ENCODE peak calls at places on chromosomes 13 and 19, in nine cellular contexts. Z, F, K, V, Y, O, W, B and A are unnamed samples.

GRCh38 chr13:51832471-51833152 is 12.4 kb downstream of the TMEM272 start:
- DNase-seq in Z (no peak), F (peak; percentile 19), K (peak; percentile 17), V (no peak), Y (no peak), O (no peak), W (no peak), B (peak; percentile 26), A (no peak)

GRCh38 chr19:16514383-16515019 is 18.3 kb downstream of the C19orf44 start:
- DNase-seq in Z (no peak), F (no peak), K (no peak), V (no peak), Y (no peak), O (no peak), W (no peak), B (no peak), A (no peak)

GRCh38 chr19:4866595-4867424 is 657 bp downstream of the PLIN3 start:
- DNase-seq in Z (peak; percentile 30), F (peak; percentile 70), K (peak; percentile 42), V (no peak), Y (peak; percentile 34), O (no peak), W (no peak), B (peak; percentile 83), A (no peak)

GRCh38 chr13:94419304-94419943 is 60.1 kb downstream of the DCT start:
- DNase-seq in Z (no peak), F (no peak), K (peak; percentile 72), V (peak; percentile 78), Y (no peak), O (no peak), W (no peak), B (no peak), A (peak; percentile 87)

GRCh38 chr19:934865-935422 is 9.1 kb downstream of the ARID3A start:
- DNase-seq in Z (peak; percentile 82), F (peak; percentile 99), K (peak; percentile 68), V (no peak), Y (peak; percentile 88), O (no peak), W (no peak), B (no peak), A (no peak)

GRCh38 chr13:78020861-78021260 is 102.2 kb upstream of the EDNRB start:
- DNase-seq in Z (no peak), F (no peak), K (no peak), V (no peak), Y (no peak), O (no peak), W (no peak), B (no peak), A (no peak)

GRCh38 chr13:95128045-95128643 is 173.1 kb downstream of the ABCC4 start:
- DNase-seq in Z (no peak), F (no peak), K (peak; percentile 83), V (no peak), Y (peak; percentile 12), O (no peak), W (no peak), B (no peak), A (peak; percentile 71)

GRCh38 chr19:46958542-46958941 is 61.1 kb upstream of the NPAS1 start:
- DNase-seq in Z (no peak), F (no peak), K (no peak), V (peak; percentile 72), Y (peak; percentile 44), O (no peak), W (peak; percentile 49), B (no peak), A (no peak)

GRCh38 chr13:100100115-100100879 is 11.4 kb downstream of the PCCA start:
- DNase-seq in Z (no peak), F (peak; percentile 69), K (peak; percentile 10), V (peak; percentile 62), Y (peak; percentile 71), O (no peak), W (no peak), B (no peak), A (peak; percentile 88)

GRCh38 chr19:21483589-21484170 is 21.7 kb upstream of the ZNF429 start:
- DNase-seq in Z (no peak), F (peak; percentile 60), K (no peak), V (no peak), Y (no peak), O (no peak), W (no peak), B (peak; percentile 55), A (no peak)

GRCh38 chr13:102089177-102089576 is 312.7 kb downstream of the FGF14 start:
- DNase-seq in Z (no peak), F (no peak), K (peak; percentile 11), V (no peak), Y (no peak), O (no peak), W (no peak), B (no peak), A (peak; percentile 23)

GRCh38 chr19:35318679-35319448 is 10.1 kb upstream of the CD22 start:
- DNase-seq in Z (peak; percentile 53), F (peak; percentile 96), K (peak; percentile 93), V (peak; percentile 49), Y (peak; percentile 85), O (no peak), W (peak; percentile 22), B (no peak), A (peak; percentile 46)

GRCh38 chr13:109611912-109612691 is 174.3 kb downstream of the IRS2 start:
- DNase-seq in Z (no peak), F (no peak), K (peak; percentile 39), V (no peak), Y (no peak), O (no peak), W (no peak), B (no peak), A (peak; percentile 40)

GRCh38 chr19:33246729-33247440 is 21.2 kb upstream of the SLC7A10 start:
- DNase-seq in Z (no peak), F (no peak), K (no peak), V (no peak), Y (no peak), O (no peak), W (no peak), B (no peak), A (no peak)

GRCh38 chr13:36088463-36088862 is 42.7 kb downstream of the DCLK1 start:
- DNase-seq in Z (no peak), F (no peak), K (no peak), V (no peak), Y (no peak), O (no peak), W (no peak), B (no peak), A (no peak)

GRCh38 chr13:107867701-107868661 is 347.4 kb downstream of the LIG4 start:
- DNase-seq in Z (no peak), F (peak; percentile 18), K (peak; percentile 61), V (peak; percentile 36), Y (no peak), O (no peak), W (no peak), B (no peak), A (no peak)

GRCh38 chr13:33076451-33076992 is 60.3 kb downstream of the KL start:
- DNase-seq in Z (no peak), F (no peak), K (no peak), V (no peak), Y (no peak), O (no peak), W (no peak), B (no peak), A (no peak)

GRCh38 chr13:21321269-21321668 is 137.8 kb downstream of the ZDHHC20 start:
- DNase-seq in Z (no peak), F (no peak), K (no peak), V (no peak), Y (no peak), O (no peak), W (no peak), B (no peak), A (no peak)

GRCh38 chr13:110154370-110155031 is 152.5 kb downstream of the COL4A1 start:
- DNase-seq in Z (no peak), F (no peak), K (no peak), V (no peak), Y (no peak), O (no peak), W (no peak), B (no peak), A (no peak)

GRCh38 chr13:26230703-26231102 is 8.6 kb upstream of the RNF6 start:
- DNase-seq in Z (no peak), F (no peak), K (no peak), V (no peak), Y (no peak), O (no peak), W (no peak), B (no peak), A (no peak)

DNA sequence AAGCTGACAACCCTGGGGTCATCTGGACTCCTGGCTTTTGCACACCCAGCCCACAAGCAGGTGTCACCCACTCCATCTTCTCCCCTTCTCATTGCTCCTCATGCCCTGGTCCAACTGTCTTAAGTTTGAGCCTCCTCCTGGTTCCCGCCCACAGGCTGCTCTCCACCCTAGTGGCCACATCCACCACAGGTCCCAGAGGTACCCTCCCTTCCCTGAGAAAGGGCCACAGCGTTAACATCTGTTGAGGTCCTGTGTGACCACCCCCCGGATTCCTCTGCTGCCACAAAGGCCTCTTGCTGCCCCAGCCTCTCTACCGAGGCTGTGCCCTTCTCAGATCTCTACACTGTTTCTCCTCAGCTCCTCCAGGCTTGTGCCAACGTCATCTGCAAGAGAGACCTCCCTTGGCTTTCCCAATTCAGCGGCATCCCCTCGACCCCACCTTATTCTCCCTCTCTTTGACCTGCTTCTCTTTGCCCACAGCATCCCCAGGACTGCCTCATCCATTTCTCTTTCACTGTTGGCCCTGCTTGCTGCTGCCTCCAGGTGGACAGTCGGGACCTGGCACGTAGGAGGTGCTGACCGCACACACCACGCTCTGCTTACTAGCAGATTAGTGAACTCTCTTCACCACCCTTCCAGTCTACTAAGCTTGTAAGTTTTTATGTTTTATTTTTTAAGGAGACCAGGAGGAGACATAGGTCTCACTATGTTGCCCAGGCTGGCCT is 33.3 kb downstream of the SUGP2 start:
- DNase-seq in Z (no peak), F (no peak), K (no peak), V (no peak), Y (no peak), O (no peak), W (no peak), B (no peak), A (no peak)
- TF ChIP-seq CTCF in Z (no peak), F (no peak), K (peak; percentile 58), V (peak; percentile 54), Y (peak; percentile 43), O (no peak), W (peak; percentile 36), B (no peak), A (peak; percentile 42)

GRCh38 chr19:12723643-12724426 is at the start of gene TNPO2:
- DNase-seq in Z (no peak), F (peak; percentile 41), K (peak; percentile 74), V (peak; percentile 52), Y (peak; percentile 71), O (no peak), W (no peak), B (peak; percentile 85), A (peak; percentile 49)
- H3K4me3 ChIP-seq in Z (peak within 1 kb of the TSS; percentile 66), F (peak within 1 kb of the TSS; percentile 0), K (peak within 1 kb of the TSS; percentile 89), V (peak within 1 kb of the TSS; percentile 85), Y (peak within 1 kb of the TSS; percentile 92), O (peak within 1 kb of the TSS; percentile 91), W (peak within 1 kb of the TSS; percentile 67), B (peak within 1 kb of the TSS; percentile 71), A (peak within 1 kb of the TSS; percentile 89)

GRCh38 chr19:14460935-14461334 is 14.2 kb downstream of the PTGER1 start:
- DNase-seq in Z (no peak), F (no peak), K (no peak), V (no peak), Y (no peak), O (no peak), W (no peak), B (no peak), A (no peak)
- H3K36me3 ChIP-seq in Z (peaks cover 66% of the 10 kb centered on the region), F (peaks cover 25% of the 10 kb centered on the region), K (peaks cover 32% of the 10 kb centered on the region), V (peaks cover 37% of the 10 kb centered on the region), Y (peaks cover 3% of the 10 kb centered on the region), O (peaks cover 77% of the 10 kb centered on the region), W (peaks cover 25% of the 10 kb centered on the region), B (peaks cover 82% of the 10 kb centered on the region), A (no peaks in the 10 kb centered on the region)

GRCh38 chr19:45883586-45883880 is 2.4 kb downstream of the IRF2BP1 start:
- DNase-seq in Z (no peak), F (no peak), K (no peak), V (no peak), Y (no peak), O (no peak), W (no peak), B (no peak), A (no peak)
- TF ChIP-seq CTCF in Z (no peak), F (no peak), K (no peak), V (no peak), Y (no peak), O (no peak), W (no peak), B (no peak), A (no peak)